ENCODE peak calls at places on chromosomes 7 and 10, in eight cellular contexts. K, X, G, O, M, C, N and I are unnamed samples.

GRCh38 chr10:114925675-114926204 is 12.3 kb upstream of the TRUB1 start:
- DNase-seq in G (no peak), X (peak), N (no peak), C (no peak), O (no peak), K (no peak), M (no peak), I (no peak)

GRCh38 chr10:76296885-76297775 is 865.7 kb downstream of the LRMDA start:
- DNase-seq in M (no peak), C (no peak), O (no peak), N (no peak), X (no peak), K (no peak), G (no peak), I (no peak)

GRCh38 chr7:55177589-55178261 is 158.9 kb downstream of the EGFR start:
- DNase-seq in O (no peak), C (no peak), K (no peak), X (no peak), G (no peak), N (no peak), M (no peak), I (no peak)

GRCh38 chr7:2299853-2300512 is 14.3 kb downstream of the SNX8 start:
- DNase-seq in G (no peak), N (no peak), O (no peak), K (no peak), C (no peak), M (no peak), X (no peak), I (no peak)

GRCh38 chr7:134723904-134724303 is 55.5 kb upstream of the CALD1 start:
- DNase-seq in N (no peak), O (no peak), C (no peak), M (no peak), X (no peak), K (no peak), G (no peak), I (no peak)

GRCh38 chr10:62426086-62426485 is 51.9 kb downstream of the ZNF365 start:
- DNase-seq in N (no peak), M (peak), C (peak), X (peak), K (no peak), O (no peak), G (no peak), I (no peak)

GRCh38 chr7:50369408-50370026 is 65.0 kb downstream of the IKZF1 start:
- DNase-seq in C (no peak), M (no peak), X (peak), G (no peak), K (no peak), N (no peak), O (no peak), I (no peak)

GRCh38 chr7:20779041-20779440 is 7.6 kb downstream of the SP8 start:
- DNase-seq in O (no peak), G (no peak), M (no peak), K (no peak), C (no peak), N (no peak), X (no peak), I (no peak)

GRCh38 chr7:130213820-130214219 is 6.2 kb downstream of the SSMEM1 start:
- DNase-seq in K (no peak), G (no peak), O (no peak), M (no peak), N (no peak), X (no peak), C (no peak), I (no peak)

GRCh38 chr7:55366461-55367138 is 1.5 kb downstream of the LANCL2 start:
- DNase-seq in N (no peak), K (no peak), X (no peak), O (no peak), M (no peak), C (peak), G (no peak), I (no peak)

GRCh38 chr10:7766241-7766640 is 21.6 kb downstream of the KIN start:
- DNase-seq in N (no peak), M (no peak), K (no peak), X (no peak), O (no peak), C (no peak), G (no peak), I (no peak)

GRCh38 chr7:105935250-105935649 is 27.8 kb upstream of the CDHR3 start:
- DNase-seq in X (no peak), G (peak), K (no peak), C (no peak), O (no peak), M (no peak), N (no peak), I (peak)

GRCh38 chr7:48710995-48711394 is 213.4 kb upstream of the CDC14C start:
- DNase-seq in O (no peak), X (no peak), K (no peak), G (no peak), M (no peak), N (no peak), C (no peak), I (no peak)

GRCh38 chr10:5951167-5951711 is 26.1 kb downstream of the IL15RA start:
- DNase-seq in O (no peak), G (no peak), M (no peak), K (no peak), N (no peak), C (no peak), X (peak), I (no peak)

GRCh38 chr7:85001493-85002345 is 185.1 kb downstream of the SEMA3D start:
- DNase-seq in N (no peak), G (no peak), C (no peak), M (no peak), X (no peak), O (no peak), K (no peak), I (no peak)

GRCh38 chr7:36986429-36987362 is 262.4 kb upstream of the AOAH start:
- DNase-seq in O (peak), K (peak), C (peak), M (peak), X (peak), N (peak), G (peak), I (peak)

GRCh38 chr10:70479626-70480253 is 1.2 kb downstream of the PALD1 start:
- DNase-seq in G (no peak), O (no peak), N (no peak), X (no peak), C (no peak), M (no peak), K (no peak), I (peak)

GRCh38 chr7:139775829-139776266 is 1.9 kb downstream of the HIPK2 start:
- DNase-seq in G (peak), K (peak), N (peak), M (peak), O (no peak), X (peak), C (peak), I (peak)

GRCh38 chr7:73969991-73970390 is 58.0 kb upstream of the ELN start:
- DNase-seq in G (no peak), M (no peak), K (no peak), O (peak), C (no peak), X (no peak), N (no peak), I (no peak)

GRCh38 chr7:151006590-151007300 is 15.9 kb downstream of the NOS3 start:
- DNase-seq in C (no peak), N (no peak), X (no peak), K (no peak), O (no peak), M (no peak), G (no peak), I (no peak)

GRCh38 chr7:143318661-143319060 is 2.8 kb downstream of the CLCN1 start:
- DNase-seq in K (no peak), O (no peak), X (peak), M (no peak), N (no peak), C (no peak), G (no peak), I (no peak)

GRCh38 chr10:80447618-80448190 is 6.4 kb upstream of the TSPAN14 start:
- DNase-seq in O (no peak), N (no peak), M (no peak), K (no peak), X (no peak), G (no peak), C (no peak), I (no peak)

GRCh38 chr10:91287912-91288311 is 67.4 kb downstream of the PCGF5 start:
- DNase-seq in K (no peak), G (no peak), C (no peak), O (no peak), N (no peak), M (no peak), X (no peak), I (no peak)

GRCh38 chr7:42907316-42907715 is 4.6 kb downstream of the C7orf25 start:
- DNase-seq in K (no peak), O (no peak), N (no peak), X (no peak), C (no peak), G (no peak), M (no peak), I (no peak)

GRCh38 chr7:104328308-104328969 is at the start of gene LHFPL3:
- DNase-seq in C (no peak), O (no peak), M (no peak), G (no peak), K (no peak), N (no peak), X (no peak), I (peak)

GRCh38 chr10:110529596-110530011 is 31.9 kb downstream of the DUSP5 start:
- DNase-seq in G (no peak), M (no peak), N (no peak), K (no peak), X (no peak), C (peak), O (no peak), I (no peak)

GRCh38 chr7:105838273-105839141 is 37.9 kb downstream of the ATXN7L1 start:
- DNase-seq in N (no peak), X (peak), O (no peak), C (no peak), K (no peak), G (peak), M (no peak), I (no peak)

GRCh38 chr7:148835854-148836253 is 48.2 kb downstream of the EZH2 start:
- DNase-seq in M (no peak), C (no peak), K (no peak), O (no peak), N (no peak), G (no peak), X (no peak), I (no peak)

GRCh38 chr7:146000882-146001281 is 115.7 kb upstream of the CNTNAP2 start:
- DNase-seq in C (no peak), O (no peak), G (no peak), K (no peak), X (no peak), N (no peak), M (no peak), I (no peak)

GRCh38 chr10:7872041-7872442 is 53.7 kb downstream of the TAF3 start:
- DNase-seq in O (no peak), G (no peak), X (peak), K (no peak), C (no peak), M (no peak), N (peak), I (peak)

GRCh38 chr7:104928721-104929400 is 85.1 kb upstream of the KMT2E start:
- DNase-seq in K (no peak), O (no peak), G (no peak), C (no peak), X (no peak), M (no peak), N (no peak), I (no peak)

GRCh38 chr7:51551070-51551469 is 234.5 kb upstream of the COBL start:
- DNase-seq in O (no peak), M (no peak), X (no peak), G (no peak), N (no peak), C (no peak), K (no peak), I (no peak)

GRCh38 chr10:11444148-11444516 is 167.3 kb downstream of the USP6NL start:
- DNase-seq in X (no peak), K (no peak), C (no peak), G (no peak), M (no peak), N (no peak), O (no peak), I (no peak)

GRCh38 chr7:128005117-128005516 is 26.1 kb downstream of the LRRC4 start:
- DNase-seq in M (no peak), K (no peak), X (no peak), O (no peak), N (no peak), G (no peak), C (no peak), I (no peak)